ENCODE peak calls at places on chromosomes 4 and X, in five cellular contexts. T is fibroblast of lung, A is upper lobe of right lung, S is cardiac fibroblast, U is DND-41. H is an unnamed sample.

GRCh38 chr4:37542749-37543148 is 143.4 kb downstream of the RELL1 start:
- DNase-seq in T (no peak), A (no peak), S (no peak), U (no peak), H (no peak)

GRCh38 chr4:111991797-111992196 is 153.5 kb upstream of the FAM241A start:
- DNase-seq in T (peak), A (no peak), S (peak), U (no peak), H (no peak)

GRCh38 chr4:5206391-5206790 is 155.1 kb downstream of the STK32B start:
- DNase-seq in T (peak), A (no peak), S (peak), U (no peak), H (no peak)

GRCh38 chr4:48641401-48641800 is 138.7 kb downstream of the FRYL start:
- DNase-seq in T (no peak), A (no peak), S (no peak), U (no peak), H (no peak)

GRCh38 chr4:111136438-111136837 is 513.6 kb upstream of the PITX2 start:
- DNase-seq in T (peak), A (no peak), S (peak), U (no peak), H (no peak)

GRCh38 chrX:9650091-9650490 is 115.6 kb downstream of the GPR143 start:
- DNase-seq in T (no peak), A (no peak), S (no peak), U (no peak), H (no peak)

GRCh38 chrX:65874110-65874509 is 165.8 kb downstream of the VSIG4 start:
- DNase-seq in T (no peak), A (no peak), S (no peak), U (no peak), H (no peak)

GRCh38 chrX:40504801-40505605 is 75.8 kb upstream of the ATP6AP2 start:
- DNase-seq in T (peak), A (no peak), S (peak), U (no peak), H (no peak)

GRCh38 chrX:134782796-134783195 is 124.5 kb upstream of the PLAC1 start:
- DNase-seq in T (peak), A (no peak), S (peak), U (no peak), H (no peak)

GRCh38 chrX:133523094-133523493 is 107.8 kb upstream of the GPC4 start:
- DNase-seq in T (peak), A (peak), S (no peak), U (no peak), H (no peak)

GRCh38 chrX:55011294-55011693 is 11.1 kb downstream of the APEX2 start:
- DNase-seq in T (no peak), A (no peak), S (peak), U (no peak), H (no peak)

GRCh38 chr4:176778491-176778890 is 14.2 kb downstream of the VEGFC start:
- DNase-seq in T (peak), A (no peak), S (peak), U (no peak), H (no peak)

GRCh38 chr4:42398448-42399355 is 1.4 kb downstream of the SHISA3 start:
- DNase-seq in T (no peak), A (no peak), S (no peak), U (no peak), H (peak)

GRCh38 chrX:129663171-129663570 is 8.4 kb upstream of the APLN start:
- DNase-seq in T (peak), A (no peak), S (peak), U (no peak), H (no peak)

GRCh38 chr4:27790911-27791310 is 930.3 kb downstream of the STIM2 start:
- DNase-seq in T (peak), A (no peak), S (peak), U (no peak), H (no peak)

GRCh38 chr4:40682298-40683101 is 52.8 kb upstream of the RBM47 start:
- DNase-seq in T (no peak), A (no peak), S (no peak), U (no peak), H (peak)

GRCh38 chr4:181008164-181008563 is 1235.0 kb upstream of the TENM3 start:
- DNase-seq in T (peak), A (no peak), S (no peak), U (no peak), H (no peak)

GRCh38 chrX:7272301-7272700 is 124.3 kb upstream of the PUDP start:
- DNase-seq in T (no peak), A (no peak), S (no peak), U (no peak), H (no peak)

GRCh38 chr4:74873545-74874295 is 59.2 kb upstream of the PARM1 start:
- DNase-seq in T (no peak), A (no peak), S (no peak), U (no peak), H (no peak)

GRCh38 chrX:41167888-41168287 is 82.6 kb downstream of the USP9X start:
- DNase-seq in T (no peak), A (no peak), S (peak), U (no peak), H (no peak)

GRCh38 chrX:154398668-154399526 is 720 bp downstream of the RPL10 start:
- DNase-seq in T (peak), A (peak), S (peak), U (peak), H (peak)

GRCh38 chrX:53421772-53422090 is 723 bp downstream of the SMC1A start:
- DNase-seq in T (no peak), A (no peak), S (no peak), U (no peak), H (no peak)

GRCh38 chr4:6074723-6075122 is 56.5 kb upstream of the C4orf50 start:
- DNase-seq in T (no peak), A (no peak), S (no peak), U (no peak), H (no peak)

GRCh38 chr4:112840061-112840460 is 203.1 kb downstream of the LARP7 start:
- DNase-seq in T (peak), A (no peak), S (peak), U (no peak), H (no peak)

GRCh38 chr4:41360911-41361830 is 104.4 kb downstream of the UCHL1 start:
- DNase-seq in T (peak), A (peak), S (peak), U (no peak), H (no peak)

GRCh38 chr4:169849456-169849855 is 91.7 kb upstream of the HPF1 start:
- DNase-seq in T (no peak), A (no peak), S (no peak), U (no peak), H (no peak)
- TF ChIP-seq CTCF in T (no peak), A (no peak), S (no peak), U (no peak), H (no peak)

GRCh38 chrX:139932901-139933796 is at the start of gene ATP11C:
- DNase-seq in T (peak), A (peak), S (peak), U (peak), H (peak)
- TF ChIP-seq CTCF in T (no peak), A (no peak), S (no peak), U (peak), H (no peak)

GRCh38 chr4:39446842-39447573 is 11.7 kb downstream of the RPL9 start:
- DNase-seq in T (peak), A (peak), S (peak), U (no peak), H (peak)
- TF ChIP-seq CTCF in T (peak), A (peak), S (peak), U (no peak), H (no peak)

DNA sequence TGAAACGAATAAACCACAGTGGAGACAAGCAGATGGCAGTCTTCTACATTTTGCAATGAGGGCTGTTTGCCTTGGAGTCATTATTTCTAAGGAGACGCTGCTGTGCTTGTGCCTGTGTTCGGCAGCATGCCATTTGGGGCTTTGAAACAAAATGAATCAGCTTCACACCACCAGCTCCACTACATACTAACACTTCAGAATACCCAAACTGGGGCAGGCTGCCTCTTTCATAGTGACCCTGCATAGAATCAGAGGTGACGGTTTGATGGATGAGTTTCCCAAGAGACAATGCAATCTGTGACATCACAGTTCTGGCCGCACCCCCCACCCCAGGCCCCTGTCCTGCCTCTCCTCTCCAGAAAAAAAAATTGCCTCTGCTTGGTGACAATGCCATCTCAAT is 57.1 kb upstream of the MID1 start:
- DNase-seq in T (peak), A (no peak), S (no peak), U (no peak), H (no peak)
- TF ChIP-seq CTCF in T (no peak), A (no peak), S (no peak), U (no peak), H (no peak)

GRCh38 chr4:144611850-144612249 is 34.1 kb upstream of the HHIP start:
- DNase-seq in T (no peak), A (no peak), S (peak), U (no peak), H (peak)
- TF ChIP-seq CTCF in T (peak), A (peak), S (peak), U (peak), H (no peak)